ENCODE peak calls at places on chromosomes 5 and 9, in ten cellular contexts. L, N, W, M, K, Q, D, Z, A and X are unnamed samples.

GRCh38 chr9:4299006-4299795 is 667 bp downstream of the GLIS3 start:
- DNase-seq in K (peak; percentile 14), A (peak; percentile 46), W (peak; percentile 65), Q (peak; percentile 55), L (peak; percentile 29), M (peak; percentile 64), N (peak; percentile 50), Z (peak; percentile 26), D (peak; percentile 83), X (no peak)

GRCh38 chr5:157025093-157025698 is 33.7 kb downstream of the HAVCR1 start:
- DNase-seq in Q (no peak), N (no peak), Z (no peak), K (peak; percentile 11), W (no peak), A (no peak), D (no peak), L (no peak), M (no peak), X (no peak)

GRCh38 chr5:143248822-143249579 is 154.5 kb downstream of the NR3C1 start:
- DNase-seq in Q (peak; percentile 91), A (no peak), L (no peak), M (peak; percentile 88), N (peak; percentile 91), Z (peak; percentile 8), W (no peak), K (no peak), D (no peak), X (no peak)

GRCh38 chr5:2751592-2752021 is at the start of gene IRX2:
- DNase-seq in M (peak; percentile 84), Q (peak; percentile 96), D (peak; percentile 97), L (no peak), A (peak; percentile 23), Z (no peak), N (peak; percentile 59), K (no peak), W (peak; percentile 71), X (peak; percentile 98)

GRCh38 chr5:72363146-72363802 is 43.1 kb downstream of the PTCD2 start:
- DNase-seq in A (no peak), Z (peak; percentile 52), L (no peak), M (peak; percentile 77), D (no peak), W (no peak), N (peak; percentile 87), Q (peak; percentile 86), K (no peak), X (no peak)

GRCh38 chr5:14257995-14258403 is 114.9 kb downstream of the TRIO start:
- DNase-seq in Q (no peak), D (no peak), W (no peak), M (no peak), N (no peak), L (no peak), A (no peak), K (no peak), Z (no peak), X (no peak)

GRCh38 chr9:81526587-81526986 is 162.8 kb downstream of the TLE1 start:
- DNase-seq in Q (peak; percentile 82), N (peak; percentile 93), Z (no peak), M (peak; percentile 80), D (no peak), K (no peak), L (no peak), A (no peak), W (no peak), X (no peak)

GRCh38 chr5:126210955-126211354 is 212.3 kb upstream of the GRAMD2B start:
- DNase-seq in M (no peak), N (no peak), Z (no peak), D (no peak), Q (no peak), A (no peak), W (no peak), K (no peak), L (no peak), X (no peak)

GRCh38 chr9:27590636-27591035 is 17.4 kb upstream of the C9orf72 start:
- DNase-seq in M (no peak), Q (no peak), D (no peak), L (no peak), N (peak; percentile 13), A (no peak), K (no peak), W (no peak), Z (no peak), X (no peak)

GRCh38 chr5:33824516-33825195 is 67.1 kb downstream of the ADAMTS12 start:
- DNase-seq in M (peak; percentile 89), L (no peak), K (no peak), A (no peak), W (no peak), D (no peak), Q (peak; percentile 96), Z (no peak), N (peak; percentile 81), X (no peak)

GRCh38 chr9:93908591-93909241 is 46.4 kb downstream of the BARX1 start:
- DNase-seq in K (no peak), Z (peak; percentile 21), M (no peak), A (no peak), N (no peak), Q (no peak), W (peak; percentile 30), D (no peak), L (peak; percentile 13), X (no peak)

GRCh38 chr9:77839459-77840140 is 191.5 kb upstream of the GNA14 start:
- DNase-seq in L (no peak), K (no peak), N (peak; percentile 53), D (no peak), W (no peak), A (no peak), Z (peak; percentile 45), Q (peak; percentile 78), M (peak; percentile 78), X (no peak)

GRCh38 chr9:33440609-33441008 is 6.8 kb downstream of the AQP3 start:
- DNase-seq in N (no peak), L (no peak), A (no peak), M (no peak), Z (no peak), W (no peak), D (no peak), K (no peak), Q (no peak), X (no peak)
- H3K27ac ChIP-seq in N (no peak overlapping the region), L (no peak overlapping the region), A (no peak overlapping the region), M (no peak overlapping the region), Z (no peak overlapping the region), W (no peak overlapping the region), D (no peak overlapping the region), K (no peak overlapping the region), Q (no peak overlapping the region), X (no peak overlapping the region)

GRCh38 chr5:141430332-141431113 is at the start of gene PCDHGA12:
- DNase-seq in L (peak; percentile 86), W (peak; percentile 82), N (peak; percentile 87), M (peak; percentile 94), A (peak; percentile 41), Q (peak; percentile 77), K (no peak), D (no peak), Z (peak; percentile 7), X (no peak)
- H3K9me3 ChIP-seq in L (no peaks in the 10 kb centered on the region), W (peaks cover 10% of the 10 kb centered on the region), N (peaks cover 41% of the 10 kb centered on the region), M (peaks cover 8% of the 10 kb centered on the region), A (peaks cover 98% of the 10 kb centered on the region), Q (peaks cover 45% of the 10 kb centered on the region), K (peaks cover 35% of the 10 kb centered on the region), D (peaks cover 69% of the 10 kb centered on the region), Z (peaks cover 70% of the 10 kb centered on the region), X (peaks cover 45% of the 10 kb centered on the region)

GRCh38 chr5:173310861-173311515 is 17.2 kb downstream of the STC2 start:
- DNase-seq in L (no peak), N (peak; percentile 29), Z (no peak), Q (no peak), K (no peak), A (peak; percentile 79), M (peak; percentile 63), D (peak; percentile 70), W (no peak), X (no peak)

GRCh38 chr5:173312821-173313220 is 15.4 kb downstream of the STC2 start:
- DNase-seq in W (no peak), A (no peak), M (no peak), D (no peak), N (no peak), K (no peak), Q (no peak), Z (no peak), L (no peak), X (no peak)

GRCh38 chr5:173313311-173313710 is 14.9 kb downstream of the STC2 start:
- DNase-seq in Q (no peak), L (no peak), Z (no peak), N (peak; percentile 14), M (no peak), A (no peak), K (no peak), D (no peak), W (no peak), X (no peak)

GRCh38 chr5:173310296-173310769 is 17.9 kb downstream of the STC2 start:
- DNase-seq in N (no peak), D (peak; percentile 58), L (no peak), K (no peak), M (no peak), W (no peak), Q (no peak), A (no peak), Z (no peak), X (no peak)

DNA sequence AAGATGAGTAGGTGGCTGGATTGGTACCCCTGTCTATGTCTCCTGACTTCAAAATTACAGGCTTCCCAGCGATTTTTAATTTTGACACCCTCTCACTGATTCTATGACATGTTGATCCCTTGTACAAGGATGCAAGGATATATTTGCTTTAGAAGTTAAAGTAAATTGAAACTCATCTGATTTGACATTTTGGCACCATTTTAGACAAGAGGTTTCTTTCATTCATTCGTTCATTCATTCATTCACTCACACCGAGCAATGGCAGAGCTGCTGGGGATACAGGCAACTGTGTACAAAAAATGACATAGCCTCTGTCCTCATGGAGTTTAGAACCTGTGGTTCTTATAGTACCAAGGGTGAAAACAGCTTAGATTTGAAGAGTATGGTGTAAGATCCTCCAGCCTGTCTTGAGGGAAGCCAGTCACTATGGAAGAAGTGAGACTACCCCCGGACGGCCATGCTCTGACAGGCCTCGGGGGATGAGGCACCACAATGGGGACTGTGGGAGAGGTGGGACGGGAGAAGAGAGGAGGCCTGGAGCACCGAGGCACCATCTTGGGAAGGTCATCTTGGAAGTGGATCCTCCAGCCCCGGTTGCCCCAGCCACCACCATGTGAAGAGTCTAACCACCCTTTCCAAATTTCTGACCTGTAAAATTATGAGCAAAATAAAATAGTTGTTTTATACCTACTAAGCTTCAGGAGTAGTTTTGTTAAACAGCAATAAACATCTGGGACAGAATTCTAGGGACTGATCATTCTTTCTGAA is 16.2 kb downstream of the STC2 start:
- DNase-seq in L (no peak), D (no peak), K (no peak), Z (no peak), Q (no peak), A (no peak), N (no peak), W (no peak), M (no peak), X (no peak)
- H3K27ac ChIP-seq in L (no peak overlapping the region), D (no peak overlapping the region), K (no peak overlapping the region), Z (no peak overlapping the region), Q (no peak overlapping the region), A (no peak overlapping the region), N (no peak overlapping the region), W (no peak overlapping the region), M (no peak overlapping the region), X (no peak overlapping the region)

DNA sequence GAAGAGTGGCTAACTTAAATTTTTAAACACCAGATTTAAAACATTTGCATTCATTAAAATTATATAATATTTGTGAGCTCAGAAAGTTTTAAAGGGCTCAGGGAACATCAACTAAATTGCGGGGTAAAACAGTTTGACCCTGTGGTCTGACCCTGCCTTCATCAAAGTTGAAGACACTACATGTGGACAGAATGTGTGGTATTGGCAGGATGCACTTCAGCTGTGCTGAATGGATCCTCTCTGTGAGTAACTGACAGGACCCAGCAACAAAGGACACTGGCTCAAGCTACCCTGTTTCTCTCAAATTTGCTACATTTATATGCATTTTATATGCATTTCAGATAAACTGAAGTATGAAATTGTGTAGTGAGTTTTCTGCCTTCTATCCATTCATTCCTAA is 288.5 kb downstream of the ZNF608 start:
- DNase-seq in Z (no peak), A (no peak), W (no peak), L (no peak), M (no peak), N (no peak), Q (no peak), D (no peak), K (no peak), X (no peak)
- H3K9me3 ChIP-seq in Z (no peaks in the 10 kb centered on the region), A (no peaks in the 10 kb centered on the region), W (no peaks in the 10 kb centered on the region), L (no peaks in the 10 kb centered on the region), M (no peaks in the 10 kb centered on the region), N (peaks cover 9% of the 10 kb centered on the region), Q (peaks cover 11% of the 10 kb centered on the region), D (no peaks in the 10 kb centered on the region), K (no peaks in the 10 kb centered on the region), X (no peaks in the 10 kb centered on the region)